ENCODE peak calls at places on chromosomes 2 and 18, in ten cellular contexts. J, X, G, P, B, V, I, A, O and D are unnamed samples.
A peak's percentile ranks its signal among the peaks of the same experiment; 100 is the strongest.

GRCh38 chr18:36711014-36711725 is 117.6 kb downstream of the TPGS2 start:
- DNase-seq in X (no peak), O (peak; percentile 26), P (no peak), A (no peak), B (no peak), G (no peak), J (no peak), I (no peak), V (no peak), D (no peak)

GRCh38 chr2:215651412-215651811 is 215.5 kb upstream of the FN1 start:
- DNase-seq in B (no peak), G (no peak), P (no peak), X (no peak), A (no peak), V (no peak), J (no peak), O (no peak), I (no peak), D (no peak)

GRCh38 chr2:160144278-160144990 is 55.6 kb downstream of the ITGB6 start:
- DNase-seq in V (no peak), J (no peak), P (no peak), O (no peak), A (no peak), I (no peak), G (no peak), X (no peak), B (no peak), D (no peak)

GRCh38 chr2:30255466-30256408 is 24.4 kb downstream of the LBH start:
- DNase-seq in G (no peak), I (no peak), J (no peak), A (no peak), B (no peak), X (no peak), P (no peak), O (no peak), V (no peak), D (no peak)

GRCh38 chr18:76361219-76361618 is 133.8 kb downstream of the ZNF516 start:
- DNase-seq in A (no peak), P (no peak), O (no peak), I (no peak), B (no peak), X (no peak), G (no peak), J (no peak), V (no peak), D (no peak)

GRCh38 chr2:172928754-172929153 is 146.9 kb upstream of the MAP3K20 start:
- DNase-seq in I (no peak), B (no peak), P (no peak), V (peak; percentile 60), G (no peak), O (no peak), A (no peak), X (no peak), J (peak; percentile 59), D (no peak)

GRCh38 chr18:69951182-69951581 is 3.5 kb upstream of the CD226 start:
- DNase-seq in X (no peak), P (no peak), J (peak; percentile 58), G (no peak), I (no peak), B (no peak), A (no peak), O (peak; percentile 8), V (peak; percentile 23), D (no peak)

GRCh38 chr2:113858764-113859163 is 31.1 kb upstream of the ACTR3 start:
- DNase-seq in I (no peak), G (no peak), B (no peak), J (peak; percentile 90), A (no peak), O (no peak), V (peak; percentile 92), P (no peak), X (no peak), D (no peak)

GRCh38 chr18:5518179-5518770 is 25.5 kb downstream of the EPB41L3 start:
- DNase-seq in P (no peak), A (no peak), B (no peak), V (no peak), O (no peak), J (no peak), G (no peak), I (no peak), X (no peak), D (no peak)

GRCh38 chr18:3984163-3984757 is 470.8 kb downstream of the DLGAP1 start:
- DNase-seq in V (no peak), O (no peak), P (no peak), B (no peak), A (no peak), I (no peak), X (no peak), J (no peak), G (no peak), D (no peak)

GRCh38 chr2:168330624-168331423 is 83.4 kb upstream of the STK39 start:
- DNase-seq in I (no peak), P (no peak), V (no peak), X (no peak), B (no peak), G (no peak), A (no peak), O (no peak), J (no peak), D (no peak)

GRCh38 chr2:220246356-220246755 is 618.9 kb downstream of the SLC4A3 start:
- DNase-seq in J (peak; percentile 16), V (peak; percentile 63), B (no peak), I (no peak), G (no peak), O (no peak), P (no peak), A (no peak), X (no peak), D (no peak)

GRCh38 chr18:24063121-24063731 is 48.7 kb downstream of the TTC39C start:
- DNase-seq in B (no peak), A (no peak), V (peak; percentile 27), X (no peak), J (peak; percentile 70), O (peak; percentile 41), G (no peak), P (no peak), I (no peak), D (no peak)

GRCh38 chr2:234869969-234870368 is 81.8 kb upstream of the SH3BP4 start:
- DNase-seq in J (no peak), I (no peak), B (no peak), V (no peak), X (no peak), O (no peak), A (no peak), P (no peak), G (no peak), D (no peak)

GRCh38 chr2:12412898-12413305 is 303.8 kb upstream of the TRIB2 start:
- DNase-seq in V (no peak), A (no peak), X (peak; percentile 50), G (no peak), I (no peak), B (peak; percentile 51), J (peak; percentile 11), P (no peak), O (no peak), D (no peak)

GRCh38 chr2:54666741-54667639 is 56.5 kb upstream of the EML6 start:
- DNase-seq in I (peak; percentile 52), X (no peak), A (no peak), J (no peak), G (no peak), O (no peak), B (no peak), P (no peak), V (peak; percentile 18), D (peak; percentile 55)